ENCODE peak calls at places on chromosomes 13 and 19, in eight cellular contexts. V is fibroblast of mammary gland; X is cardiac fibroblast; G is upper lobe of right lung; I is right lobe of liver; U is LNCaP clone FGC; D is GM06990; F is CD8-positive, alpha-beta memory T cell. A is an unnamed sample.

GRCh38 chr13:114315074-114315785 is 927 bp downstream of the CHAMP1 start:
- DNase-seq in V (no peak), X (no peak), G (no peak), I (no peak), U (no peak), D (no peak), F (no peak), A (peak)

GRCh38 chr13:40271931-40272775 is 394.3 kb downstream of the FOXO1 start:
- DNase-seq in V (peak), X (peak), G (no peak), I (no peak), U (peak), D (no peak), F (no peak), A (no peak)

GRCh38 chr13:38703255-38703654 is 16.4 kb downstream of the FREM2 start:
- DNase-seq in V (no peak), X (no peak), G (no peak), I (no peak), U (no peak), D (no peak), F (no peak), A (no peak)

GRCh38 chr19:38191747-38192146 is 32.3 kb downstream of the DPF1 start:
- DNase-seq in V (no peak), X (no peak), G (no peak), I (no peak), U (no peak), D (no peak), F (no peak), A (no peak)

GRCh38 chr13:26558074-26558805 is 757 bp downstream of the WASF3 start:
- DNase-seq in V (peak), X (peak), G (no peak), I (no peak), U (no peak), D (no peak), F (no peak), A (no peak)

GRCh38 chr13:112270951-112271350 is 105.2 kb upstream of the SPACA7 start:
- DNase-seq in V (no peak), X (no peak), G (no peak), I (no peak), U (no peak), D (no peak), F (no peak), A (no peak)

GRCh38 chr19:33424181-33424580 is 50.7 kb downstream of the CEBPG start:
- DNase-seq in V (no peak), X (no peak), G (no peak), I (no peak), U (no peak), D (no peak), F (no peak), A (no peak)

GRCh38 chr13:107005577-107005976 is 437.6 kb upstream of the ARGLU1 start:
- DNase-seq in V (no peak), X (no peak), G (no peak), I (no peak), U (no peak), D (no peak), F (no peak), A (peak)

GRCh38 chr13:23794267-23795161 is 94.7 kb downstream of the MIPEP start:
- DNase-seq in V (peak), X (peak), G (no peak), I (no peak), U (peak), D (peak), F (no peak), A (peak)

GRCh38 chr13:36848228-36848982 is 29.4 kb downstream of the RFXAP start:
- DNase-seq in V (peak), X (peak), G (no peak), I (no peak), U (no peak), D (no peak), F (no peak), A (peak)

GRCh38 chr19:518292-519231 is 11.3 kb downstream of the TPGS1 start:
- DNase-seq in V (no peak), X (peak), G (no peak), I (no peak), U (no peak), D (peak), F (peak), A (peak)

GRCh38 chr13:75800545-75800944 is 164.4 kb downstream of the LMO7 start:
- DNase-seq in V (no peak), X (no peak), G (no peak), I (no peak), U (no peak), D (no peak), F (no peak), A (no peak)

GRCh38 chr19:5504115-5504514 is 48.9 kb downstream of the ZNRF4 start:
- DNase-seq in V (no peak), X (no peak), G (no peak), I (no peak), U (no peak), D (no peak), F (no peak), A (no peak)

GRCh38 chr13:112793545-112794445 is 104.0 kb downstream of the ATP11A start:
- DNase-seq in V (no peak), X (no peak), G (no peak), I (no peak), U (no peak), D (no peak), F (no peak), A (no peak)

GRCh38 chr19:36918090-36918489 is 2.0 kb downstream of the ZNF568 start:
- DNase-seq in V (no peak), X (no peak), G (no peak), I (no peak), U (no peak), D (no peak), F (no peak), A (no peak)

GRCh38 chr13:43942301-43942700 is 62.6 kb downstream of the LACC1 start:
- DNase-seq in V (no peak), X (no peak), G (no peak), I (no peak), U (no peak), D (no peak), F (no peak), A (no peak)

GRCh38 chr13:43994999-43995859 is 115.5 kb downstream of the LACC1 start:
- DNase-seq in V (no peak), X (no peak), G (no peak), I (no peak), U (no peak), D (no peak), F (no peak), A (no peak)

GRCh38 chr13:25324100-25324499 is 22.7 kb downstream of the NUP58 start:
- DNase-seq in V (no peak), X (no peak), G (no peak), I (no peak), U (no peak), D (no peak), F (no peak), A (no peak)

GRCh38 chr19:20078696-20079095 is 896 bp downstream of the ZNF90 start:
- DNase-seq in V (peak), X (peak), G (peak), I (no peak), U (no peak), D (no peak), F (no peak), A (no peak)

GRCh38 chr19:5809469-5809868 is 4.6 kb downstream of the NRTN start:
- DNase-seq in V (no peak), X (no peak), G (no peak), I (no peak), U (no peak), D (no peak), F (no peak), A (no peak)

GRCh38 chr19:17323973-17324327 is 10.7 kb downstream of the ANO8 start:
- DNase-seq in V (no peak), X (no peak), G (no peak), I (no peak), U (no peak), D (no peak), F (no peak), A (no peak)

GRCh38 chr13:28022848-28023518 is 34.5 kb upstream of the URAD start:
- DNase-seq in V (no peak), X (peak), G (no peak), I (no peak), U (no peak), D (no peak), F (no peak), A (no peak)

GRCh38 chr13:48590141-48590863 is 57.4 kb upstream of the RCBTB2 start:
- DNase-seq in V (no peak), X (no peak), G (no peak), I (no peak), U (no peak), D (no peak), F (no peak), A (no peak)

GRCh38 chr19:4066176-4066606 is 508 bp downstream of the ZBTB7A start:
- DNase-seq in V (no peak), X (no peak), G (peak), I (no peak), U (no peak), D (no peak), F (peak), A (no peak)

GRCh38 chr19:32450217-32450616 is 44.6 kb downstream of the DPY19L3 start:
- DNase-seq in V (no peak), X (no peak), G (no peak), I (no peak), U (no peak), D (peak), F (no peak), A (no peak)

GRCh38 chr19:13463296-13463695 is 43.0 kb downstream of the CACNA1A start:
- DNase-seq in V (peak), X (peak), G (no peak), I (no peak), U (no peak), D (no peak), F (no peak), A (peak)

GRCh38 chr13:41345921-41346589 is 35.0 kb downstream of the NAA16 start:
- DNase-seq in V (no peak), X (peak), G (no peak), I (no peak), U (no peak), D (no peak), F (no peak), A (no peak)

GRCh38 chr13:64855506-64855905 is 2374.6 kb downstream of the PCDH9 start:
- DNase-seq in V (peak), X (peak), G (no peak), I (no peak), U (no peak), D (no peak), F (no peak), A (no peak)

GRCh38 chr13:43232866-43233265 is 209.5 kb downstream of the DNAJC15 start:
- DNase-seq in V (peak), X (peak), G (no peak), I (no peak), U (peak), D (no peak), F (no peak), A (no peak)

GRCh38 chr13:31310356-31310755 is 110.6 kb downstream of the B3GLCT start:
- DNase-seq in V (no peak), X (no peak), G (no peak), I (no peak), U (no peak), D (no peak), F (no peak), A (no peak)

GRCh38 chr13:22012676-22013075 is 341.8 kb downstream of the FGF9 start:
- DNase-seq in V (no peak), X (no peak), G (no peak), I (no peak), U (no peak), D (no peak), F (no peak), A (no peak)

GRCh38 chr13:75628811-75629210 is 7.3 kb upstream of the LMO7 start:
- DNase-seq in V (no peak), X (no peak), G (no peak), I (no peak), U (no peak), D (no peak), F (no peak), A (no peak)

GRCh38 chr13:99857738-99858137 is 113.8 kb downstream of the ZIC5 start:
- DNase-seq in V (no peak), X (no peak), G (no peak), I (no peak), U (no peak), D (no peak), F (no peak), A (no peak)

GRCh38 chr19:14412436-14413071 is 6.6 kb downstream of the DDX39A start:
- DNase-seq in V (no peak), X (no peak), G (no peak), I (no peak), U (no peak), D (no peak), F (no peak), A (no peak)

GRCh38 chr19:48961051-48961649 is 4.0 kb upstream of the FTL start:
- DNase-seq in V (peak), X (no peak), G (no peak), I (no peak), U (no peak), D (no peak), F (no peak), A (no peak)

GRCh38 chr13:20680416-20681080 is 23.0 kb upstream of the IL17D start:
- DNase-seq in V (no peak), X (no peak), G (no peak), I (no peak), U (no peak), D (no peak), F (no peak), A (no peak)

DNA sequence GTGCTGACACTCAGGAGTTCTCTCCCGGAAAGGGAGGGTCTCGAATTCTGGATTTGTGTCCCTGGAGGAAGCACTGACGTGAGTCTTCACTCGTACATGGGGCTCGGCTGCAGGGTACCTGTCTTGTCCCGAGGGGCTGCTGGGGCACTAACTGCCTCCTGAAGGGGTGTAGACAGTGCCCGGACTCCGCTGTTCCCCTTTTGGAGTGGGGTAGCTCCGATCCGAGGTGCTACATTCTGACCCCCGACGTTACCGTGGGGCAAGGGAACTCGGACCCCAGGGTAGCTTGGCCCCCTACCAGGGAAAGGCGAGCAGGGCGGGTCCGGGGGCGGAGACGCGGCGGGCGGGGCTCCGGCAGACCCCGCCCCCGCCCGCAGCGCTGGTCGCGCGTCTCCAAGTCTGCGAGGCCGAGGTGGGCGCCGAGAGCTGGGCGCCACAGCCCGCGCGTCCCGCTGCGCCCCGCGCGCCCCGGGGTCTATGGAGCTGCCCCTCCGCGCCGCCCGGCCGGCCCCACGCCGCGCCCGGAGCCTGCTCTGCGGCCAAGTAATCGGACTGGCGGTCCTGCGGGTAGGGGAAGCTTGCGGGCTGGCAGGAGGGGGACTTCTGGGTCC is at the start of gene NPAS1:
- DNase-seq in V (no peak), X (no peak), G (no peak), I (no peak), U (no peak), D (no peak), F (no peak), A (no peak)
- H3K4me3 ChIP-seq in V (peak), X (peak), G (no peak), I (no peak), U (peak), D (no peak), F (no peak), A (no peak)

GRCh38 chr19:2514981-2515518 is 39.1 kb downstream of the GADD45B start:
- DNase-seq in V (no peak), X (no peak), G (no peak), I (no peak), U (no peak), D (no peak), F (no peak), A (no peak)
- H3K4me3 ChIP-seq in V (no peak), X (no peak), G (no peak), I (no peak), U (no peak), D (no peak), F (no peak), A (no peak)

DNA sequence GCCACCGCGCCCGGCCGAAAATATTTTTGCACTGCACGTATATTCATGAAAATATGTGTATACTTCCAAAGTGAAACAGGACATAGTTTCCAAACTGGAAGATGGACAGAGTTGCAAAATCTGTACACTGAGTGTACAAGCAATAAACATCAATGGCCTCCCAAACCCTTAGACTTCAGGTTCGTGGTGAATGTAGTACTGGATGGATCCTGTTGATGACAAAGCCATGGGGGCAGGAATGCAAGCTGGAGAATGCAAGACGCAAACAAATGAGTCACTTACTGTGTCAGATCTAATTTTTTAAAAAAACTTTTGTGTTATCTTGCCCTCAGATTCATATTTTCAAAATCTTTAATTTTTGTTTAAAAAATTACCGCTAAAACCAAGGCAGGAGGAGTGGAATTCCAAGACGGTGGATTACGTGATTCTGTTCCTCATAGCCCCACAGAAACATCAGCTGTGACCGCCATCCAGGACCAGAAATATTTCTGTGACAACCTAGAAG is 12.7 kb upstream of the LILRA2 start:
- DNase-seq in V (no peak), X (no peak), G (no peak), I (no peak), U (no peak), D (no peak), F (no peak), A (no peak)
- H3K4me3 ChIP-seq in V (no peak), X (no peak), G (no peak), I (no peak), U (no peak), D (no peak), F (no peak), A (no peak)

DNA sequence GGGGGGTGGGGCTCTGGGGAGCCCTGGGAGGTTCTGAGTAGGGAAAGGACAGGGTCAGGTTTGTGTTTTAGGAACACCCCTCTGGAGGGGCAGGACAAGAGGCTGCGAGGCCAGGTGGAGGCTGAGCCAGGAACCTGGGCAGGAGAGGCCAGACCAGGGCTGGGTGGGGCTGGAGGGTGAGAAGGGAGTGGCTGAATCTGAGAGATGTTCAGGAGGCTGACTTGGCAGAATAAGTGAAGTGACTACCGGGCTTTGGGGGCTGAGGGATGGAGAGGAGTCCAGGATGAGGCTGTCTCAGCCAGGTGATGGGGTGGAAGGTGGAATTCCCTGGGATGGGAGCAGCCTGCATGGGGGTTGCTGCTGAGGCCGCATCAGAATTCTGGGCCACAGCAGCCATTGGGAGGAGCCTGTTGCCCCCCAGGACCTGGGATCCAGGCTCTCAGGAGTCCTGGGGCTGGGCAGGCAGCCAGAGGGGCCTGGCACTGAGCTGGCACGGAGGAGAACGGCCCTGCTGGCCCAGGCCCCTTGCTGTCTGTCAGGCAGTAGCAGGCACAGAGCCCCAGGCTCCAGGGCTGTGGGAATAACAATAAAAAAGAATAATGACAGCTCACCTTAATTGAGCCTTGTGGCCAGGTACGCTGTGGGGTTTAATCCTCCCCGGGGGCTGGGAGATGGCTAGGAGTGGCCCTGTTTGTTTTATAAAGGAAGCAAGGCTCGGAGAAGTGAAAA is 3.3 kb downstream of the PPP5C start:
- DNase-seq in V (no peak), X (no peak), G (no peak), I (no peak), U (no peak), D (peak), F (no peak), A (peak)
- H3K4me3 ChIP-seq in V (no peak), X (no peak), G (peak), I (no peak), U (no peak), D (peak), F (peak), A (peak)

A was measured in GM12865.